ENCODE peak calls at places on chromosomes 7 and 10, in six cellular contexts. W, N, Q, J, K and S are unnamed samples.

GRCh38 chr7:97298561-97298960 is 181.1 kb downstream of the SDHAF3 start:
- DNase-seq in Q (no peak), W (no peak), J (no peak), K (no peak), N (no peak), S (no peak)

GRCh38 chr7:6423942-6424701 is 23.6 kb downstream of the DAGLB start:
- DNase-seq in K (no peak), Q (peak; percentile 74), N (no peak), W (no peak), J (no peak), S (peak; percentile 53)

GRCh38 chr10:122567056-122567660 is 6.6 kb downstream of the DMBT1 start:
- DNase-seq in J (peak; percentile 64), W (no peak), N (no peak), Q (no peak), K (peak; percentile 15), S (peak; percentile 54)

GRCh38 chr7:63521-64021 is 128.8 kb upstream of the FAM20C start:
- DNase-seq in K (no peak), N (no peak), J (no peak), W (peak; percentile 20), Q (peak; percentile 64), S (no peak)

GRCh38 chr7:94511763-94512162 is 2.2 kb downstream of the CASD1 start:
- DNase-seq in W (no peak), Q (no peak), J (no peak), N (no peak), K (peak; percentile 6), S (no peak)

GRCh38 chr10:59135275-59135674 is 41.2 kb upstream of the PHYHIPL start:
- DNase-seq in W (no peak), J (no peak), N (no peak), K (no peak), Q (no peak), S (no peak)

GRCh38 chr7:67551027-67551426 is 554.4 kb downstream of the TYW1 start:
- DNase-seq in W (no peak), N (no peak), Q (peak; percentile 67), J (no peak), K (no peak), S (no peak)

GRCh38 chr10:118629211-118629610 is 33.8 kb upstream of the PRLHR start:
- DNase-seq in J (no peak), K (no peak), N (no peak), Q (no peak), W (no peak), S (no peak)

GRCh38 chr7:18511351-18511750 is 15.8 kb downstream of the HDAC9 start:
- DNase-seq in N (no peak), J (no peak), Q (no peak), K (no peak), W (no peak), S (no peak)

GRCh38 chr7:43364391-43364790 is 218.5 kb upstream of the STK17A start:
- DNase-seq in N (no peak), J (no peak), W (no peak), K (no peak), Q (peak; percentile 39), S (no peak)

GRCh38 chr7:99196536-99197288 is 11.2 kb downstream of the KPNA7 start:
- DNase-seq in K (no peak), W (no peak), Q (no peak), N (no peak), J (no peak), S (no peak)

GRCh38 chr10:119667562-119668328 is 16.6 kb downstream of the BAG3 start:
- DNase-seq in W (peak; percentile 83), N (no peak), K (no peak), J (no peak), Q (peak; percentile 87), S (no peak)

GRCh38 chr10:100816671-100817070 is 71.3 kb downstream of the PAX2 start:
- DNase-seq in K (no peak), W (peak; percentile 14), J (no peak), N (no peak), Q (no peak), S (no peak)

GRCh38 chr10:21807162-21807561 is 196.4 kb downstream of the DNAJC1 start:
- DNase-seq in N (no peak), J (peak; percentile 60), K (no peak), W (no peak), Q (no peak), S (no peak)

GRCh38 chr10:86056632-86057031 is 310.0 kb downstream of the GRID1 start:
- DNase-seq in N (no peak), J (no peak), Q (no peak), K (no peak), W (no peak), S (no peak)

GRCh38 chr10:85786401-85786899 is 580.1 kb downstream of the GRID1 start:
- DNase-seq in J (peak; percentile 67), W (no peak), K (no peak), Q (no peak), N (no peak), S (no peak)

GRCh38 chr7:5217396-5217795 is 27.4 kb downstream of the WIPI2 start:
- DNase-seq in Q (peak; percentile 23), W (peak; percentile 19), K (no peak), N (no peak), J (no peak), S (peak; percentile 46)

GRCh38 chr7:90816511-90817142 is 220.5 kb downstream of the CDK14 start:
- DNase-seq in Q (no peak), N (no peak), J (no peak), W (no peak), K (peak; percentile 88), S (no peak)

GRCh38 chr7:47314728-47315601 is 266.9 kb downstream of the TNS3 start:
- DNase-seq in N (no peak), J (no peak), Q (peak; percentile 75), K (peak; percentile 18), W (no peak), S (no peak)

GRCh38 chr10:79358811-79359210 is 11.5 kb downstream of the PPIF start:
- DNase-seq in N (peak; percentile 9), W (no peak), J (no peak), Q (no peak), K (no peak), S (peak; percentile 79)

GRCh38 chr10:79359816-79360498 is 12.7 kb downstream of the PPIF start:
- DNase-seq in J (peak; percentile 22), W (no peak), K (no peak), Q (no peak), N (peak; percentile 27), S (no peak)

GRCh38 chr10:79357180-79357579 is 9.9 kb downstream of the PPIF start:
- DNase-seq in J (peak; percentile 22), N (no peak), K (no peak), Q (no peak), W (no peak), S (no peak)

GRCh38 chr10:79360499-79361342 is 13.5 kb downstream of the PPIF start:
- DNase-seq in N (no peak), K (no peak), W (no peak), Q (no peak), J (peak; percentile 19), S (no peak)

DNA sequence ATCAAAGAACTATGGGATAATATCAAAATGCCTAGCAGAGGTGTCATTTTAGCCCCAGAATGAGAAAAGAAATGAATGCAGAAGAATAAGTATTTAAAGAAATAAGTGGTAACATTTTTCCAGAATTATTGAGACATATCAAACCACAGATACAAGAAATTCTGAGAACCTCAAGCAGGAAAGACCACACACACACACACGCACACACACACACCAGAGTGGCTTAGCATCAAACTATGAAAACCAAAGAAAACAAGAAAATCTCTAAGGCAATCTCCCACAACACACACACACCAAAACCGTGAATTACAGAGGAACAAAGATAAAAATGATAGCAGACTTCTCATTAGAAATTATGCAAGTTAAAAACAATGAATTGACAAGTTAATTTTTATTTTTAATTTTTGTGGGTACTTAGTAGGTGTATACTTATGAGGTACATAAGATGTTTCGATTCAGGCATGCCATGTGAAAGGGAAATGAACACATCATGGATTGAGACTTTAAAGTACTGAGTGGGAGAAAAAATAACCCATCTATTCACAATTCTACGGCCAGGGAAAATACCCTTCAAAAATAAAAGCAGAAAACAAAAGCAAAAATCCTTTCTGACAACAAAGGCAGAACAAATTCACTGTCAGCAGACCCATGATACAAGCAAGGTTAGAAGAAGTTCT is 14.6 kb downstream of the PPIF start:
- DNase-seq in J (no peak), W (no peak), N (no peak), Q (no peak), K (no peak), S (no peak)
- H3K4me1 ChIP-seq in J (no peaks in the 10 kb centered on the region), W (no peaks in the 10 kb centered on the region), N (no peaks in the 10 kb centered on the region), Q (no peaks in the 10 kb centered on the region), K (no peaks in the 10 kb centered on the region), S (peaks cover 5% of the 10 kb centered on the region)

DNA sequence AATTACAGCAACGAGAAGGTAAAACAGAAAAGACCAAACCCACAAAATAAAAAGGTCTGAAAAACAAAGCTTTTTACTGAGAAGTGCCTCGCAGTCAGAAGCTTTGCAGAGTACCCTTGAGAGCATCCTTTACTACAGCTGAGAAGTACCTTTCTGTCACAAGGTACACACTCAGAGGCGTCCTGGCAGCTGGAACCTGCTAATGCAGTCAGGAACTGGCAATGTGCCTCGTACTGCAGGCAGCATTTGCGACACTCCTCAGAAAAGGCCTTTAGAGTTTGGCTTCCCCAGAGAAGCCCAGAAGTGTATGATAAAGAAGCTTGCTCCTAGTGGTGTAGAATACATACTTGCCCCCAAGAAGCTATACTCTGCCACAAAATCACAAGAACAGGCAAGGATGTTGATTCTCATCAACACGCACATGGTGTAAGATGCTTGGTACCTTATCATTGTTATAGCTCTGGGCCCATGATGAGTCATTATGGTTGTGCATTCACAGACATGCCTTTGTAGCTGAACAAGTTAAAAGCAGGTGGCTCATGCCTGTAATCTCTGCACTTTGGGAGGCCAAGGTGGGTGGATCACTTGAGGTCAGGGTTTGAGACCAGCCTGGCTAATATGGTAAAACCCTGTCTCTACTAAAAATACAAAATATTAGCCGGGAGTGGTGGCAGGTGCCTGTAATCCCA is 2.0 kb upstream of the GTPBP4 start:
- DNase-seq in K (no peak), W (no peak), Q (no peak), N (no peak), J (no peak), S (no peak)
- H3K4me1 ChIP-seq in K (peaks cover 13% of the 10 kb centered on the region), W (no peaks in the 10 kb centered on the region), Q (peaks cover 10% of the 10 kb centered on the region), N (peaks cover 27% of the 10 kb centered on the region), J (no peaks in the 10 kb centered on the region), S (peaks cover 15% of the 10 kb centered on the region)

GRCh38 chr7:141954334-141954733 is 7.6 kb upstream of the CLEC5A start:
- DNase-seq in Q (no peak), W (no peak), J (no peak), N (no peak), K (no peak), S (no peak)

GRCh38 chr7:141960687-141961422 is 12.7 kb downstream of the TAS2R38 start:
- DNase-seq in Q (no peak), W (no peak), J (no peak), N (no peak), K (no peak), S (no peak)

GRCh38 chr7:141950796-141951195 is 4.0 kb upstream of the CLEC5A start:
- DNase-seq in J (no peak), Q (no peak), W (no peak), N (no peak), K (no peak), S (no peak)

GRCh38 chr7:141956084-141956483 is 9.3 kb upstream of the CLEC5A start:
- DNase-seq in N (no peak), W (no peak), K (no peak), J (no peak), Q (no peak), S (no peak)
- H3K4me1 ChIP-seq in N (no peaks in the 10 kb centered on the region), W (no peaks in the 10 kb centered on the region), K (no peaks in the 10 kb centered on the region), J (no peaks in the 10 kb centered on the region), Q (no peaks in the 10 kb centered on the region), S (no peaks in the 10 kb centered on the region)

DNA sequence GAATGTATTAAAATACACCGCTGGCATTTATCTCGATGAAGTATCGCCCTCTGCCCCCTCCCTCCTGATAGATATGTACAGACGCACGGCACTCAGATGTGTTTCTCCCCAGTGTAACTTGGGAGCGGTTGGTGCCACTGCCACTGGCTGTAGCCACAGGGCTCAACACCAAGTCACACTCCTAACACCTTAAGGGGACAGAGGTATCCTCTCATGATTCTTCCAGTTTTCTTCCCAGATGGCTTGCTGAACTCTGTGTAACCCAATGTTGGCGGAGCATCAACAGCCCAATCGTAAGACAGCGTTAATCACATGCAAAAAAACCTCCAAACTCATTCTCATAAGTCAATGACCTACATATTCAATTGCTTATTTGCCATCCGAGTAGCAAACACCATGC is 35.5 kb downstream of the CTBP2 start:
- DNase-seq in N (no peak), Q (peak; percentile 27), K (no peak), W (no peak), J (no peak), S (no peak)
- H3K4me1 ChIP-seq in N (no peaks in the 10 kb centered on the region), Q (peaks cover 34% of the 10 kb centered on the region), K (no peaks in the 10 kb centered on the region), W (no peaks in the 10 kb centered on the region), J (peaks cover 18% of the 10 kb centered on the region), S (peaks cover 27% of the 10 kb centered on the region)